ENCODE peak calls at places on chromosomes 12 and 14, in ten cellular contexts. E, V, B, R, T, L, A, D, K and P are unnamed samples.

GRCh38 chr14:90336985-90337384 is 5.2 kb upstream of the NRDE2 start:
- DNase-seq in K (no peak), B (no peak), R (no peak), D (no peak), T (peak), V (no peak), L (no peak), E (no peak), A (no peak), P (no peak)

GRCh38 chr12:21849878-21850277 is 75.4 kb upstream of the KCNJ8 start:
- DNase-seq in L (no peak), A (no peak), K (no peak), T (no peak), V (no peak), E (no peak), R (no peak), D (no peak), B (no peak), P (no peak)

GRCh38 chr12:107399061-107399460 is 286.5 kb upstream of the PWP1 start:
- DNase-seq in K (no peak), D (no peak), L (no peak), B (no peak), T (no peak), A (no peak), E (no peak), V (no peak), R (no peak), P (no peak)

GRCh38 chr12:14921218-14921617 is 17.1 kb downstream of the ERP27 start:
- DNase-seq in L (no peak), R (no peak), A (no peak), T (no peak), D (no peak), E (no peak), B (no peak), V (no peak), K (no peak), P (no peak)

GRCh38 chr12:12563529-12563928 is 866 bp upstream of the DUSP16 start:
- DNase-seq in E (no peak), T (no peak), A (no peak), L (no peak), D (no peak), R (no peak), B (no peak), V (no peak), K (no peak), P (no peak)

GRCh38 chr14:84482256-84483071 is 1047.5 kb upstream of the FLRT2 start:
- DNase-seq in V (no peak), K (no peak), A (no peak), R (no peak), L (no peak), T (no peak), D (peak), B (no peak), E (no peak), P (no peak)

GRCh38 chr14:101225116-101225728 is 321.7 kb upstream of the RTL1 start:
- DNase-seq in T (no peak), R (no peak), D (no peak), E (no peak), L (no peak), A (no peak), K (no peak), V (no peak), B (no peak), P (no peak)

GRCh38 chr14:38339704-38340103 is 83.8 kb upstream of the CLEC14A start:
- DNase-seq in E (no peak), L (no peak), B (no peak), K (no peak), A (no peak), T (no peak), V (peak), R (no peak), D (peak), P (no peak)

GRCh38 chr12:25497021-25497420 is 56.1 kb downstream of the LMNTD1 start:
- DNase-seq in R (no peak), V (peak), D (no peak), K (no peak), B (no peak), L (no peak), E (no peak), A (no peak), T (no peak), P (no peak)

GRCh38 chr12:95202691-95203476 is 14.4 kb downstream of the FGD6 start:
- DNase-seq in B (no peak), A (no peak), K (no peak), V (no peak), E (no peak), T (no peak), R (no peak), D (no peak), L (no peak), P (no peak)

GRCh38 chr14:96281486-96281885 is 25.5 kb downstream of the BDKRB1 start:
- DNase-seq in R (no peak), E (no peak), D (no peak), K (no peak), L (no peak), T (no peak), A (no peak), B (no peak), V (no peak), P (no peak)

GRCh38 chr14:54797986-54798385 is 104.6 kb downstream of the GCH1 start:
- DNase-seq in T (no peak), E (no peak), D (no peak), R (no peak), K (no peak), L (no peak), A (no peak), B (no peak), V (no peak), P (no peak)

GRCh38 chr14:58641509-58641908 is 3.7 kb downstream of the DACT1 start:
- DNase-seq in K (no peak), B (no peak), L (no peak), E (no peak), T (no peak), R (no peak), D (no peak), A (no peak), V (no peak), P (no peak)

GRCh38 chr14:102982852-102983470 is 60.5 kb downstream of the AMN start:
- DNase-seq in E (no peak), R (no peak), T (no peak), D (no peak), L (no peak), K (no peak), V (no peak), A (no peak), B (no peak), P (no peak)

GRCh38 chr14:104872469-104873341 is 7.6 kb downstream of the CEP170B start:
- DNase-seq in E (no peak), R (no peak), K (no peak), D (peak), T (peak), B (no peak), A (peak), L (no peak), V (no peak), P (peak)

GRCh38 chr12:111247083-111247783 is 121.7 kb downstream of the PHETA1 start:
- DNase-seq in D (no peak), R (no peak), L (no peak), E (no peak), T (no peak), V (no peak), K (no peak), A (peak), B (no peak), P (no peak)

GRCh38 chr12:75378354-75378753 is 12.5 kb upstream of the GLIPR1L2 start:
- DNase-seq in T (no peak), D (no peak), E (no peak), V (no peak), A (no peak), B (no peak), R (no peak), K (no peak), L (no peak), P (no peak)

GRCh38 chr14:61147898-61148549 is 133.1 kb downstream of the TMEM30B start:
- DNase-seq in B (no peak), L (peak), V (peak), E (no peak), T (peak), A (peak), K (no peak), R (no peak), D (no peak), P (no peak)